ENCODE peak calls at places on chromosomes 1 and 21, in seven cellular contexts. One of them, this sample, is unnamed.

GRCh38 chr1:201313086-201313485 is 29.8 kb downstream of the PKP1 start:
- DNase-seq in sigmoid colon: no peak
- DNase-seq in K562: no peak
- DNase-seq in SK-N-SH: no peak
- DNase-seq in ovary: no peak
- DNase-seq in suprapubic skin: no peak
- DNase-seq in transverse colon: no peak
- DNase-seq in this sample: no peak

GRCh38 chr1:202248861-202249260 is 55.3 kb downstream of the LGR6 start:
- DNase-seq in transverse colon: no peak
- DNase-seq in ovary: no peak
- DNase-seq in SK-N-SH: no peak
- DNase-seq in sigmoid colon: peak
- DNase-seq in K562: no peak
- DNase-seq in suprapubic skin: peak
- DNase-seq in this sample: no peak

GRCh38 chr1:236091933-236092318 is 27.0 kb upstream of the NID1 start:
- DNase-seq in ovary: no peak
- DNase-seq in sigmoid colon: no peak
- DNase-seq in K562: no peak
- DNase-seq in transverse colon: no peak
- DNase-seq in suprapubic skin: no peak
- DNase-seq in SK-N-SH: no peak
- DNase-seq in this sample: no peak

GRCh38 chr21:15295875-15296274 is 231.1 kb upstream of the NRIP1 start:
- DNase-seq in suprapubic skin: no peak
- DNase-seq in sigmoid colon: no peak
- DNase-seq in transverse colon: no peak
- DNase-seq in SK-N-SH: no peak
- DNase-seq in ovary: no peak
- DNase-seq in K562: no peak
- DNase-seq in this sample: no peak

GRCh38 chr21:39033878-39034589 is 149.2 kb downstream of the PSMG1 start:
- DNase-seq in sigmoid colon: peak
- DNase-seq in K562: no peak
- DNase-seq in SK-N-SH: no peak
- DNase-seq in suprapubic skin: no peak
- DNase-seq in ovary: no peak
- DNase-seq in transverse colon: peak
- DNase-seq in this sample: no peak

GRCh38 chr21:30102881-30103280 is 63.7 kb downstream of the CLDN17 start:
- DNase-seq in transverse colon: no peak
- DNase-seq in SK-N-SH: no peak
- DNase-seq in sigmoid colon: no peak
- DNase-seq in ovary: no peak
- DNase-seq in suprapubic skin: no peak
- DNase-seq in K562: no peak
- DNase-seq in this sample: no peak

GRCh38 chr1:24275510-24275909 is 43.6 kb upstream of the GRHL3 start:
- DNase-seq in SK-N-SH: no peak
- DNase-seq in suprapubic skin: no peak
- DNase-seq in K562: no peak
- DNase-seq in ovary: no peak
- DNase-seq in sigmoid colon: peak
- DNase-seq in transverse colon: no peak
- DNase-seq in this sample: no peak

GRCh38 chr1:165153182-165153581 is 203.3 kb downstream of the LMX1A start:
- DNase-seq in K562: no peak
- DNase-seq in SK-N-SH: no peak
- DNase-seq in ovary: no peak
- DNase-seq in sigmoid colon: no peak
- DNase-seq in transverse colon: no peak
- DNase-seq in suprapubic skin: no peak
- DNase-seq in this sample: no peak

GRCh38 chr1:38082678-38083317 is 36.2 kb upstream of the POU3F1 start:
- DNase-seq in sigmoid colon: no peak
- DNase-seq in ovary: no peak
- DNase-seq in transverse colon: no peak
- DNase-seq in suprapubic skin: no peak
- DNase-seq in SK-N-SH: no peak
- DNase-seq in K562: no peak
- DNase-seq in this sample: no peak

GRCh38 chr21:33552093-33552998 is 9.5 kb downstream of the SON start:
- DNase-seq in sigmoid colon: no peak
- DNase-seq in K562: peak
- DNase-seq in transverse colon: no peak
- DNase-seq in ovary: no peak
- DNase-seq in suprapubic skin: no peak
- DNase-seq in SK-N-SH: peak
- DNase-seq in this sample: no peak

GRCh38 chr1:60149254-60149653 is 75.7 kb upstream of the C1orf87 start:
- DNase-seq in ovary: no peak
- DNase-seq in sigmoid colon: peak
- DNase-seq in suprapubic skin: no peak
- DNase-seq in SK-N-SH: peak
- DNase-seq in K562: no peak
- DNase-seq in transverse colon: peak
- DNase-seq in this sample: no peak

GRCh38 chr1:98104285-98104684 is 183.5 kb upstream of the DPYD start:
- DNase-seq in suprapubic skin: no peak
- DNase-seq in SK-N-SH: no peak
- DNase-seq in sigmoid colon: no peak
- DNase-seq in K562: no peak
- DNase-seq in ovary: no peak
- DNase-seq in transverse colon: no peak
- DNase-seq in this sample: no peak

GRCh38 chr21:33800753-33801423 is 114.7 kb downstream of the ATP5PO start:
- DNase-seq in ovary: no peak
- DNase-seq in SK-N-SH: no peak
- DNase-seq in sigmoid colon: no peak
- DNase-seq in K562: no peak
- DNase-seq in transverse colon: no peak
- DNase-seq in suprapubic skin: no peak
- DNase-seq in this sample: no peak

GRCh38 chr1:41862411-41863221 is 56.1 kb downstream of the HIVEP3 start:
- DNase-seq in transverse colon: no peak
- DNase-seq in ovary: no peak
- DNase-seq in sigmoid colon: no peak
- DNase-seq in SK-N-SH: no peak
- DNase-seq in K562: peak
- DNase-seq in suprapubic skin: no peak
- DNase-seq in this sample: no peak

GRCh38 chr1:106793686-106794085 is 262.8 kb upstream of the PRMT6 start:
- DNase-seq in ovary: no peak
- DNase-seq in SK-N-SH: no peak
- DNase-seq in suprapubic skin: no peak
- DNase-seq in sigmoid colon: no peak
- DNase-seq in transverse colon: no peak
- DNase-seq in K562: no peak
- DNase-seq in this sample: no peak

GRCh38 chr21:21045538-21045937 is 47.3 kb downstream of the NCAM2 start:
- DNase-seq in ovary: no peak
- DNase-seq in K562: no peak
- DNase-seq in SK-N-SH: no peak
- DNase-seq in suprapubic skin: no peak
- DNase-seq in transverse colon: no peak
- DNase-seq in sigmoid colon: no peak
- DNase-seq in this sample: no peak

GRCh38 chr1:71853391-71853790 is 428.9 kb downstream of the NEGR1 start:
- DNase-seq in SK-N-SH: no peak
- DNase-seq in K562: no peak
- DNase-seq in sigmoid colon: no peak
- DNase-seq in ovary: no peak
- DNase-seq in transverse colon: no peak
- DNase-seq in suprapubic skin: no peak
- DNase-seq in this sample: no peak

GRCh38 chr1:65002156-65002507 is 35.8 kb upstream of the JAK1 start:
- DNase-seq in ovary: no peak
- DNase-seq in transverse colon: no peak
- DNase-seq in suprapubic skin: no peak
- DNase-seq in SK-N-SH: no peak
- DNase-seq in sigmoid colon: no peak
- DNase-seq in K562: no peak
- DNase-seq in this sample: no peak

GRCh38 chr1:65003316-65003664 is 36.9 kb upstream of the JAK1 start:
- DNase-seq in SK-N-SH: no peak
- DNase-seq in K562: no peak
- DNase-seq in ovary: no peak
- DNase-seq in suprapubic skin: no peak
- DNase-seq in sigmoid colon: no peak
- DNase-seq in transverse colon: no peak
- DNase-seq in this sample: no peak

GRCh38 chr1:64996541-64997257 is 30.4 kb upstream of the JAK1 start:
- DNase-seq in sigmoid colon: no peak
- DNase-seq in K562: no peak
- DNase-seq in ovary: no peak
- DNase-seq in SK-N-SH: no peak
- DNase-seq in suprapubic skin: no peak
- DNase-seq in transverse colon: no peak
- DNase-seq in this sample: no peak

GRCh38 chr1:65002508-65003315 is 36.4 kb upstream of the JAK1 start:
- DNase-seq in sigmoid colon: peak
- DNase-seq in K562: no peak
- DNase-seq in ovary: peak
- DNase-seq in suprapubic skin: peak
- DNase-seq in transverse colon: peak
- DNase-seq in SK-N-SH: no peak
- DNase-seq in this sample: peak

DNA sequence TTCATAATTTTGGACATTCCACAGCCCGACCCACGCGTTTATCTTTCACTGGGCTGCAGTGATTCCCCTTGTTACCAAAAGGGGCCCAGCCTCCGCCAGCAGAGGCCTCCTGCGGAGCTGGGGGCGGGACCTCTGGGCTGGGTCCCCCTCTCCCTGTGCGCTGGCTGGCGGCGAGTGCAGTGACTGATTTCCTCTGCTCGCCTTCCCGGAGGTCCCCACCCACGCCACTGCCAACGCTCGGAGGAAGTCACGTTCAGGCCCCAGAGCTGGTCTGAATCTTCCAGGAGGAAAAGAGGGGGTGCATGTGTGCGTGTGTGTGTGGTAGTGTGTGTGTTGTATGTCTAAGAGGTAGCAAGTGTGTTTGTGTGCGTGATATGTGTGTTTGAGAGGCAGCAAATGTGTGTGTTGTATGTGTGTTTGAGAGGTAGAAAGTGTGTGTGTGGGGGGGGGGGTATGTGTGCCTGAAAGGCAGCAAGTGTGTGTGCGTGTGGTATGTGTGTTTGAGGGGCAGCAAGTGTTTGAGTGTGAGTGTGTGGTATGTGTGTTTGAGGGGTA is 35.0 kb upstream of the JAK1 start:
- DNase-seq in suprapubic skin: peak
- DNase-seq in K562: peak
- DNase-seq in sigmoid colon: peak
- DNase-seq in ovary: peak
- DNase-seq in transverse colon: peak
- DNase-seq in SK-N-SH: no peak
- DNase-seq in this sample: peak
- TF ChIP-seq CTCF in suprapubic skin: peak
- TF ChIP-seq CTCF in K562: no peak
- TF ChIP-seq CTCF in sigmoid colon: no peak
- TF ChIP-seq CTCF in ovary: no peak
- TF ChIP-seq CTCF in transverse colon: no peak
- TF ChIP-seq CTCF in SK-N-SH: no peak
- TF ChIP-seq CTCF in this sample: no peak

DNA sequence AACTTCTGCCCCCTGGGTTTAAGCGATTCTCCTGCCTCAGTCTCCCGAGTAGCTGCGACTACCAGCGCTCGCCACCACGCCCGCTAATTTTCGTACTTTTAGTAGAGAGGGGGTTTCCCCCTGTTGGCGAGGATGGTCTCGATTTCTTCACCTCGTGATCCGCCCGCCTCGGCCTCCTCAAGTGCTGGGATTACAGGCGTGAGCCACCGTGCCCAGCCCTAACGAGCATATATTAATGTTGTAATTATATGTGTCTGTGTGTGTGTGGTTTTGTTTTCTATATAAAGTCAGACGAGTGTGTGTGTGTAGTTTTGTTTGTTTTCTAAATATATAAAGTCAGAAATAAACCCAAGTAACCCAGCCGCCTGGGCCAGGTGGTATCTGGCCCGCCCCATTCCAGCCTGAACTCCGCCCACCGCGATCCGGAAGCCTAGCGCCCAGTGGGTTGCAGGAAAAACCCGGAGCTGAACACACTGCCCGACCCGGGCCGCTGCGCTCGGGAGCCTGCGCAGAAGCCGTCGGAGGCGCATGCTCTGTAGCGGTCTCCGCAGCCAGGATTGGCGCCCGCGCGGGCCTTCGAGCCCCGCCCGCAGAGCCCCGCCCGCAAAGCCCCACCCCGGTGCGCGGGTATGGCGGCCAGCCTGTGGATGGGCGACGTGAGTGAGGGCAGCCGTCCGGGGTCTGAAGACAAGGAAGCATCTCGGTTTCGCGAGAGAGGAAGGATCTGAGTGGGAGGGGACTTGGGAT is at the start of gene TRNAU1AP:
- DNase-seq in SK-N-SH: peak
- DNase-seq in transverse colon: peak
- DNase-seq in suprapubic skin: peak
- DNase-seq in K562: peak
- DNase-seq in ovary: peak
- DNase-seq in sigmoid colon: peak
- DNase-seq in this sample: peak
- TF ChIP-seq EP300 in SK-N-SH: no peak
- TF ChIP-seq EP300 in transverse colon: no peak
- TF ChIP-seq EP300 in suprapubic skin: no peak
- TF ChIP-seq EP300 in K562: peak
- TF ChIP-seq EP300 in ovary: no peak
- TF ChIP-seq EP300 in sigmoid colon: no peak
- TF ChIP-seq EP300 in this sample: no peak

DNA sequence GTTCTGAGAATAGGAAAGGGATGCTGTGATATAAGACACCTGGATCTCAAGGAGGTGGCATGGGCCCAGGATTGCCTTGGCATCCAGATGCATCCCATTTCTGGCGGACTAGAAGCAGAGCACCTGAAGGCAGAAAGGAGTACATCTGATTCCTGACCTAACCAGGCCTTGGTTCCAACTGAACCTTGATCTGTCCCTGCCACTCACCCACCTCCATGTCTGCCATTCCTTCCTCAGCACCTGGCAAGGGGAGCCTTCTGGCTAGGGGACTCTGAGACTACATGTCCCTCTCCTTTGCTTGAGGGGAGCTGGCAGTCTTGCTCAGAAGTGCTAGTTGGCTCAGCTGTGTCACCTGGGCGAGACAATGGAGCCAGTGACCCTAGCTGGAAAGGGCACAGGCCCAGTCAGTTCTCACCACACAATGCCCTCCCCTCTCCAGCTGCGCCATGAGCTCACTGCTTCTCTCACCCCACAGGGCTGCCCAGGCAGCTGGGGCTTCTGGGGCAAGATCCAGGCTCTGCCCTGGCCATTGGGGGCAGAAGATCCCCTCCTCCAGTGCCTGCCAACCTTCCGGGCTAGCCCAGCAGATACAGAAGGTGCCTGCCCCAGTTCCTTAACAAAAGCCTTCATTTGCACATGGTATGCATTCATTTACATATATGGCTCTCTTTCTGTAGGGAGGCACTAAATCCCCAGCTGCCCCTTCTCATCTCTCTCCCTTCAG is 2.9 kb downstream of the IGSF8 start:
- DNase-seq in suprapubic skin: no peak
- DNase-seq in ovary: no peak
- DNase-seq in transverse colon: no peak
- DNase-seq in sigmoid colon: no peak
- DNase-seq in K562: no peak
- DNase-seq in SK-N-SH: no peak
- DNase-seq in this sample: no peak
- H3K27ac ChIP-seq in suprapubic skin: no peak
- H3K27ac ChIP-seq in ovary: no peak
- H3K27ac ChIP-seq in transverse colon: no peak
- H3K27ac ChIP-seq in sigmoid colon: no peak
- H3K27ac ChIP-seq in K562: no peak
- H3K27ac ChIP-seq in SK-N-SH: no peak
- H3K27ac ChIP-seq in this sample: no peak

GRCh38 chr1:63935148-63935547 is 161.3 kb downstream of the ROR1 start:
- DNase-seq in ovary: no peak
- DNase-seq in SK-N-SH: peak
- DNase-seq in suprapubic skin: no peak
- DNase-seq in sigmoid colon: no peak
- DNase-seq in K562: no peak
- DNase-seq in transverse colon: no peak
- DNase-seq in this sample: no peak
- TF ChIP-seq CTCF in ovary: no peak
- TF ChIP-seq CTCF in SK-N-SH: peak
- TF ChIP-seq CTCF in suprapubic skin: no peak
- TF ChIP-seq CTCF in sigmoid colon: peak
- TF ChIP-seq CTCF in K562: no peak
- TF ChIP-seq CTCF in transverse colon: no peak
- TF ChIP-seq CTCF in this sample: no peak